ENCODE peak calls at places on chromosomes 12 and 14, in six cellular contexts. Y is ureter, Z is body of pancreas, U is left lung, K is RCC 7860, G is retina. D is an unnamed sample.

GRCh38 chr12:105347486-105347885 is 17.0 kb downstream of the C12orf75 start:
- DNase-seq in Y (no peak), Z (no peak), U (no peak), K (no peak), G (no peak), D (no peak)

GRCh38 chr12:51351913-51352532 is 5.5 kb upstream of the CELA1 start:
- DNase-seq in Y (no peak), Z (peak), U (no peak), K (peak), G (peak), D (no peak)

GRCh38 chr14:103073367-103073875 is 10.6 kb upstream of the LBHD2 start:
- DNase-seq in Y (no peak), Z (no peak), U (no peak), K (peak), G (no peak), D (no peak)

GRCh38 chr14:98168196-98168985 is 1103.6 kb downstream of the BCL11B start:
- DNase-seq in Y (no peak), Z (no peak), U (no peak), K (no peak), G (no peak), D (no peak)

GRCh38 chr14:95389471-95390011 is 69.8 kb upstream of the CLMN start:
- DNase-seq in Y (no peak), Z (peak), U (no peak), K (no peak), G (no peak), D (no peak)

GRCh38 chr14:35458442-35458841 is 53.9 kb upstream of the NFKBIA start:
- DNase-seq in Y (no peak), Z (no peak), U (no peak), K (no peak), G (no peak), D (no peak)

GRCh38 chr12:4268549-4269181 is 4.9 kb upstream of the CCND2 start:
- DNase-seq in Y (no peak), Z (no peak), U (no peak), K (no peak), G (peak), D (no peak)

GRCh38 chr14:104014764-104015163 is 70.7 kb upstream of the ASPG start:
- DNase-seq in Y (no peak), Z (no peak), U (no peak), K (no peak), G (no peak), D (no peak)

GRCh38 chr12:92993259-92993658 is 64.2 kb upstream of the EEA1 start:
- DNase-seq in Y (no peak), Z (no peak), U (no peak), K (no peak), G (no peak), D (no peak)

GRCh38 chr12:126602611-126603010 is 1537.4 kb downstream of the AACS start:
- DNase-seq in Y (no peak), Z (no peak), U (no peak), K (no peak), G (no peak), D (no peak)

GRCh38 chr14:100402631-100403030 is 79.5 kb downstream of the SLC25A47 start:
- DNase-seq in Y (no peak), Z (no peak), U (no peak), K (no peak), G (no peak), D (no peak)

GRCh38 chr14:37974421-37974820 is 233.3 kb upstream of the SSTR1 start:
- DNase-seq in Y (no peak), Z (no peak), U (no peak), K (no peak), G (no peak), D (no peak)

GRCh38 chr14:91258021-91258618 is 13.6 kb upstream of the GPR68 start:
- DNase-seq in Y (no peak), Z (no peak), U (no peak), K (no peak), G (no peak), D (no peak)

GRCh38 chr12:132593938-132594358 is 16.4 kb downstream of the LRCOL1 start:
- DNase-seq in Y (peak), Z (peak), U (peak), K (peak), G (peak), D (peak)